ENCODE peak calls at places on chromosomes 13 and 19, in four cellular contexts. K is activated CD4-positive, alpha-beta T cell treated with anti-CD3 and anti-CD28 coated beads, Interleukin-2, amount 50 U/mL, for 1 hour; Q is stimulated activated CD8-positive, alpha-beta memory T cell treated with anti-CD3 and anti-CD28 coated beads, Interleukin-7, amount 100 ng/mL, for 48 hours; A is cardiac muscle cell. B is an unnamed sample.

GRCh38 chr19:31054430-31054829 is 294.8 kb downstream of the TSHZ3 start:
- DNase-seq in K (peak), A (peak), Q (no peak), B (no peak)

GRCh38 chr13:104571161-104571889 is 1505.1 kb upstream of the SLC10A2 start:
- DNase-seq in Q (no peak), A (peak), K (no peak), B (peak)

GRCh38 chr13:110912651-110913051 is 2.2 kb downstream of the ANKRD10 start:
- DNase-seq in K (no peak), Q (no peak), A (peak), B (peak)

GRCh38 chr13:49421391-49421790 is 22.5 kb downstream of the CAB39L start:
- DNase-seq in K (peak), Q (no peak), A (peak), B (no peak)

GRCh38 chr13:33743438-33744368 is 74.2 kb upstream of the RFC3 start:
- DNase-seq in Q (no peak), A (no peak), K (no peak), B (no peak)

GRCh38 chr19:7618771-7619510 is 10.4 kb downstream of the XAB2 start:
- DNase-seq in Q (no peak), A (no peak), K (no peak), B (no peak)

GRCh38 chr19:30224689-30225606 is 147.2 kb upstream of the ZNF536 start:
- DNase-seq in K (no peak), Q (no peak), A (no peak), B (no peak)

GRCh38 chr13:78431328-78431727 is 172.0 kb downstream of the POU4F1 start:
- DNase-seq in K (no peak), Q (no peak), A (no peak), B (no peak)

GRCh38 chr13:53010374-53011105 is 18.1 kb upstream of the OLFM4 start:
- DNase-seq in Q (no peak), A (no peak), K (no peak), B (no peak)

GRCh38 chr13:111129465-111130110 is 14.5 kb downstream of the ARHGEF7 start:
- DNase-seq in Q (no peak), A (no peak), K (no peak), B (no peak)

GRCh38 chr19:6728346-6728745 is 7.9 kb upstream of the C3 start:
- DNase-seq in Q (no peak), K (no peak), A (no peak), B (no peak)

GRCh38 chr19:7540761-7541480 is 5.4 kb downstream of the PNPLA6 start:
- DNase-seq in K (no peak), Q (peak), A (peak), B (no peak)

GRCh38 chr13:50244913-50245574 is 229.8 kb downstream of the KCNRG start:
- DNase-seq in A (no peak), Q (peak), K (no peak), B (peak)

GRCh38 chr13:45133396-45134118 is 13.2 kb downstream of the GTF2F2 start:
- DNase-seq in K (no peak), Q (no peak), A (no peak), B (no peak)

GRCh38 chr13:109968876-109969577 is 182.6 kb upstream of the IRS2 start:
- DNase-seq in K (no peak), Q (no peak), A (no peak), B (no peak)

GRCh38 chr19:28492201-28492600 is 720.8 kb downstream of the UQCRFS1 start:
- DNase-seq in K (no peak), A (no peak), Q (no peak), B (no peak)

GRCh38 chr19:42595550-42596172 is 937 bp upstream of the CEACAM8 start:
- DNase-seq in K (no peak), Q (no peak), A (no peak), B (no peak)

GRCh38 chr13:45879666-45880065 is 28.1 kb upstream of the SIAH3 start:
- DNase-seq in K (no peak), A (peak), Q (no peak), B (no peak)

GRCh38 chr19:50205681-50206138 is 2.3 kb downstream of the MYH14 start:
- DNase-seq in K (no peak), A (no peak), Q (no peak), B (no peak)

GRCh38 chr13:33730147-33730546 is 87.8 kb upstream of the RFC3 start:
- DNase-seq in Q (no peak), K (no peak), A (no peak), B (no peak)

GRCh38 chr19:29813665-29814064 is 1.9 kb downstream of the CCNE1 start:
- DNase-seq in A (no peak), Q (no peak), K (no peak), B (no peak)

GRCh38 chr19:56350416-56351045 is 35.9 kb upstream of the ZSCAN5A start:
- DNase-seq in Q (no peak), K (peak), A (peak), B (no peak)

GRCh38 chr13:49627831-49628652 is at the start of gene ARL11:
- DNase-seq in Q (peak), A (no peak), K (peak), B (no peak)

GRCh38 chr19:35118268-35119026 is 2.8 kb downstream of the FXYD3 start:
- DNase-seq in Q (no peak), A (no peak), K (no peak), B (no peak)

GRCh38 chr13:113061796-113062425 is 43.7 kb upstream of the F7 start:
- DNase-seq in A (no peak), Q (no peak), K (no peak), B (no peak)

GRCh38 chr13:112670118-112670517 is 19.7 kb upstream of the ATP11A start:
- DNase-seq in Q (no peak), A (no peak), K (no peak), B (no peak)

GRCh38 chr19:29873024-29873800 is 61.4 kb downstream of the CCNE1 start:
- DNase-seq in Q (no peak), K (peak), A (peak), B (no peak)

GRCh38 chr13:111937763-111938375 is 129.1 kb upstream of the SOX1 start:
- DNase-seq in Q (no peak), A (no peak), K (no peak), B (no peak)

GRCh38 chr13:106176103-106176502 is 359.4 kb downstream of the EFNB2 start:
- DNase-seq in K (no peak), Q (no peak), A (no peak), B (peak)

GRCh38 chr13:27830010-27830409 is 37.7 kb downstream of the GSX1 start:
- DNase-seq in A (peak), K (peak), Q (peak), B (no peak)

GRCh38 chr13:24153979-24154378 is 6.5 kb upstream of the SPATA13 start:
- DNase-seq in K (no peak), Q (no peak), A (no peak), B (no peak)

GRCh38 chr19:28299649-28300048 is 913.3 kb downstream of the UQCRFS1 start:
- DNase-seq in K (no peak), A (no peak), Q (no peak), B (no peak)

GRCh38 chr13:113832204-113832603 is 31.7 kb downstream of the GAS6 start:
- DNase-seq in Q (no peak), K (no peak), A (no peak), B (no peak)

GRCh38 chr19:4233282-4233853 is 4.0 kb downstream of the EBI3 start:
- DNase-seq in Q (peak), A (peak), K (peak), B (no peak)

GRCh38 chr19:33758541-33759013 is 38.1 kb upstream of the KCTD15 start:
- DNase-seq in A (peak), K (no peak), Q (no peak), B (no peak)

GRCh38 chr13:26168276-26168814 is 53.8 kb downstream of the RNF6 start:
- DNase-seq in A (no peak), K (no peak), Q (no peak), B (no peak)

GRCh38 chr19:17339088-17339741 is 1.9 kb downstream of the GTPBP3 start:
- DNase-seq in A (no peak), Q (no peak), K (peak), B (no peak)

GRCh38 chr19:38650911-38651584 is 3.6 kb downstream of the ACTN4 start:
- DNase-seq in Q (no peak), A (no peak), K (no peak), B (peak)

GRCh38 chr13:98977568-98978270 is at the start of gene DOCK9:
- DNase-seq in Q (no peak), A (peak), K (no peak), B (no peak)

B was measured in GM04503.